ENCODE peak calls at places on chromosome 4, in nine cellular contexts. One of them, this sample, is unnamed. For H3K4me1, the result is how much of the 10 kb centered on the place peaks cover.

GRCh38 chr4:159048166-159048886 is 54.6 kb upstream of the RAPGEF2 start:
- DNase-seq in upper lobe of left lung: no peak
- DNase-seq in GM12878: no peak
- DNase-seq in IMR-90: peak
- DNase-seq in A549: peak
- DNase-seq in stomach: peak
- DNase-seq in heart left ventricle: peak
- DNase-seq in body of pancreas: peak
- DNase-seq in tibial nerve: peak
- DNase-seq in this sample: peak

GRCh38 chr4:95715830-95716229 is 124.1 kb upstream of the PDHA2 start:
- DNase-seq in IMR-90: no peak
- DNase-seq in GM12878: no peak
- DNase-seq in upper lobe of left lung: no peak
- DNase-seq in body of pancreas: no peak
- DNase-seq in tibial nerve: no peak
- DNase-seq in stomach: no peak
- DNase-seq in A549: no peak
- DNase-seq in heart left ventricle: no peak
- DNase-seq in this sample: no peak

GRCh38 chr4:100165809-100166208 is 24.5 kb downstream of the DDIT4L start:
- DNase-seq in tibial nerve: no peak
- DNase-seq in GM12878: no peak
- DNase-seq in stomach: no peak
- DNase-seq in A549: no peak
- DNase-seq in upper lobe of left lung: no peak
- DNase-seq in heart left ventricle: no peak
- DNase-seq in IMR-90: peak
- DNase-seq in body of pancreas: no peak
- DNase-seq in this sample: no peak

GRCh38 chr4:98566491-98567008 is 91.9 kb downstream of the TSPAN5 start:
- DNase-seq in body of pancreas: no peak
- DNase-seq in A549: no peak
- DNase-seq in upper lobe of left lung: no peak
- DNase-seq in stomach: no peak
- DNase-seq in GM12878: no peak
- DNase-seq in tibial nerve: no peak
- DNase-seq in heart left ventricle: no peak
- DNase-seq in IMR-90: peak
- DNase-seq in this sample: no peak

GRCh38 chr4:117640836-117641235 is 393.4 kb upstream of the NDST3 start:
- DNase-seq in upper lobe of left lung: no peak
- DNase-seq in IMR-90: no peak
- DNase-seq in GM12878: no peak
- DNase-seq in heart left ventricle: no peak
- DNase-seq in stomach: no peak
- DNase-seq in body of pancreas: no peak
- DNase-seq in tibial nerve: no peak
- DNase-seq in A549: no peak
- DNase-seq in this sample: no peak

GRCh38 chr4:99723555-99724450 is 66.2 kb upstream of the C4orf54 start:
- DNase-seq in IMR-90: peak
- DNase-seq in body of pancreas: peak
- DNase-seq in stomach: peak
- DNase-seq in upper lobe of left lung: no peak
- DNase-seq in tibial nerve: no peak
- DNase-seq in A549: peak
- DNase-seq in GM12878: no peak
- DNase-seq in heart left ventricle: peak
- DNase-seq in this sample: peak

GRCh38 chr4:71468086-71468485 is 129.3 kb downstream of the SLC4A4 start:
- DNase-seq in body of pancreas: no peak
- DNase-seq in tibial nerve: no peak
- DNase-seq in GM12878: no peak
- DNase-seq in stomach: no peak
- DNase-seq in heart left ventricle: no peak
- DNase-seq in A549: no peak
- DNase-seq in IMR-90: peak
- DNase-seq in upper lobe of left lung: no peak
- DNase-seq in this sample: no peak

GRCh38 chr4:173128199-173128890 is 40.3 kb upstream of the GALNT7 start:
- DNase-seq in upper lobe of left lung: no peak
- DNase-seq in A549: no peak
- DNase-seq in body of pancreas: no peak
- DNase-seq in tibial nerve: no peak
- DNase-seq in stomach: no peak
- DNase-seq in IMR-90: no peak
- DNase-seq in GM12878: no peak
- DNase-seq in heart left ventricle: no peak
- DNase-seq in this sample: no peak

GRCh38 chr4:176778491-176778890 is 14.2 kb downstream of the VEGFC start:
- DNase-seq in stomach: no peak
- DNase-seq in IMR-90: peak
- DNase-seq in heart left ventricle: no peak
- DNase-seq in tibial nerve: no peak
- DNase-seq in upper lobe of left lung: no peak
- DNase-seq in body of pancreas: no peak
- DNase-seq in A549: no peak
- DNase-seq in GM12878: no peak
- DNase-seq in this sample: no peak

GRCh38 chr4:168257663-168258235 is 60.8 kb downstream of the DDX60 start:
- DNase-seq in A549: no peak
- DNase-seq in body of pancreas: no peak
- DNase-seq in IMR-90: no peak
- DNase-seq in heart left ventricle: no peak
- DNase-seq in upper lobe of left lung: no peak
- DNase-seq in GM12878: no peak
- DNase-seq in tibial nerve: no peak
- DNase-seq in stomach: no peak
- DNase-seq in this sample: no peak

GRCh38 chr4:64940698-64941097 is 531.4 kb upstream of the TECRL start:
- DNase-seq in tibial nerve: no peak
- DNase-seq in heart left ventricle: no peak
- DNase-seq in stomach: no peak
- DNase-seq in A549: no peak
- DNase-seq in IMR-90: no peak
- DNase-seq in body of pancreas: no peak
- DNase-seq in GM12878: no peak
- DNase-seq in upper lobe of left lung: no peak
- DNase-seq in this sample: no peak

GRCh38 chr4:110087116-110087708 is 111.2 kb downstream of the ELOVL6 start:
- DNase-seq in stomach: no peak
- DNase-seq in upper lobe of left lung: no peak
- DNase-seq in tibial nerve: no peak
- DNase-seq in A549: no peak
- DNase-seq in body of pancreas: no peak
- DNase-seq in IMR-90: peak
- DNase-seq in heart left ventricle: no peak
- DNase-seq in GM12878: no peak
- DNase-seq in this sample: no peak

GRCh38 chr4:119971763-119972162 is 94.9 kb downstream of the MAD2L1 start:
- DNase-seq in tibial nerve: no peak
- DNase-seq in IMR-90: no peak
- DNase-seq in upper lobe of left lung: no peak
- DNase-seq in A549: no peak
- DNase-seq in body of pancreas: no peak
- DNase-seq in stomach: no peak
- DNase-seq in heart left ventricle: no peak
- DNase-seq in GM12878: no peak
- DNase-seq in this sample: no peak

GRCh38 chr4:164772076-164772475 is 18.1 kb downstream of the SMIM31 start:
- DNase-seq in A549: no peak
- DNase-seq in body of pancreas: no peak
- DNase-seq in GM12878: no peak
- DNase-seq in stomach: no peak
- DNase-seq in tibial nerve: no peak
- DNase-seq in heart left ventricle: no peak
- DNase-seq in IMR-90: no peak
- DNase-seq in upper lobe of left lung: no peak
- DNase-seq in this sample: no peak

GRCh38 chr4:8818063-8818881 is 53.4 kb downstream of the HMX1 start:
- DNase-seq in upper lobe of left lung: peak
- DNase-seq in heart left ventricle: no peak
- DNase-seq in tibial nerve: no peak
- DNase-seq in body of pancreas: no peak
- DNase-seq in A549: no peak
- DNase-seq in stomach: peak
- DNase-seq in GM12878: no peak
- DNase-seq in IMR-90: no peak
- DNase-seq in this sample: no peak

GRCh38 chr4:33255094-33255493 is 2534.9 kb downstream of the PCDH7 start:
- DNase-seq in GM12878: no peak
- DNase-seq in stomach: no peak
- DNase-seq in heart left ventricle: no peak
- DNase-seq in upper lobe of left lung: no peak
- DNase-seq in body of pancreas: no peak
- DNase-seq in A549: no peak
- DNase-seq in tibial nerve: no peak
- DNase-seq in IMR-90: no peak
- DNase-seq in this sample: no peak

GRCh38 chr4:145196747-145197146 is 16.4 kb upstream of the OTUD4 start:
- DNase-seq in A549: no peak
- DNase-seq in body of pancreas: no peak
- DNase-seq in IMR-90: no peak
- DNase-seq in stomach: no peak
- DNase-seq in upper lobe of left lung: no peak
- DNase-seq in GM12878: no peak
- DNase-seq in tibial nerve: no peak
- DNase-seq in heart left ventricle: no peak
- DNase-seq in this sample: no peak

DNA sequence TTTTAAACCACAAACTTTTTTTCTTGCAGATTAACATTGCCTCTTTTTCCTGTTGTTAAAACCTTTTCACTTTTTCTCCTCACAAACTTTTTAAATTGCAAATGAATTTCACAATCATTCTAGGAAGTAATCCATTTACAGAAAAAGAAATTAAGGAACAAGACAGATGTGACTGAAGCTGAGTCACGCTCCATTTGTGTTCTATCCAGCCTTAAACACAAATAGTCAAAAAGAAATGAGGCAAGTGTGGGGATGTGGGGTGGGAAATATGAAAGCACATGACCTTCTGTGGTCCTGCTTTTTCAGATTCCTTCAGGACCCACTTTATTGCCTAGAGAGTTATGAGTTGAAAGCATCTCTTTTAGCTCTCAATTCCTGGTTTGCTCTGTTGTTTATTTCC is 197.0 kb downstream of the ADGRL3 start:
- DNase-seq in A549: no peak
- DNase-seq in body of pancreas: no peak
- DNase-seq in upper lobe of left lung: no peak
- DNase-seq in GM12878: no peak
- DNase-seq in IMR-90: peak
- DNase-seq in stomach: no peak
- DNase-seq in tibial nerve: no peak
- DNase-seq in heart left ventricle: no peak
- DNase-seq in this sample: no peak
- H3K4me1 ChIP-seq in A549: under half
- H3K4me1 ChIP-seq in body of pancreas: under half
- H3K4me1 ChIP-seq in upper lobe of left lung: under half
- H3K4me1 ChIP-seq in GM12878: under half
- H3K4me1 ChIP-seq in IMR-90: under half
- H3K4me1 ChIP-seq in stomach: under half
- H3K4me1 ChIP-seq in tibial nerve: under half
- H3K4me1 ChIP-seq in heart left ventricle: under half
- H3K4me1 ChIP-seq in this sample: under half

DNA sequence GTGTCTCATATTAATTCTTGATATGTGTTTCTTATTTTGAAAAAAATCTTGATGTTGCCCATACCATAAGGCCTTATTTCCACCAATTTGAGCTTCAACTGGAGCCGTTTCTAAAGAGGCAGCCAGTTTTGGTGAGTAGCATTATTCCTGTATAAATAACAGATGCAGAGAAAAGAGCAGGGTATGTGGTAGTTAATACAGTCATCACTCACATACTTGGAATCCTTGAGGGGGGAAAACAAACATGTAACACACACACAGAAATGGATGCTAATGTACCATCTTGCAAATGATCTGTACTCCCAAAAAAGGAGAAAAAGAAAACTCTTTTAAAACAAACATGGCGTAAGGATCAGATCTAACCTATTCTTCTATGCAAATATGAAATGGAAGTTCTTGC is 389.7 kb downstream of the GPM6A start:
- DNase-seq in A549: no peak
- DNase-seq in body of pancreas: no peak
- DNase-seq in tibial nerve: no peak
- DNase-seq in stomach: no peak
- DNase-seq in GM12878: no peak
- DNase-seq in upper lobe of left lung: no peak
- DNase-seq in heart left ventricle: no peak
- DNase-seq in IMR-90: peak
- DNase-seq in this sample: no peak
- TF ChIP-seq POLR2A in A549: no peak
- TF ChIP-seq POLR2A in body of pancreas: no peak
- TF ChIP-seq POLR2A in tibial nerve: no peak
- TF ChIP-seq POLR2A in stomach: no peak
- TF ChIP-seq POLR2A in GM12878: no peak
- TF ChIP-seq POLR2A in upper lobe of left lung: no peak
- TF ChIP-seq POLR2A in heart left ventricle: no peak
- TF ChIP-seq POLR2A in IMR-90: no peak
- TF ChIP-seq POLR2A in this sample: no peak

GRCh38 chr4:25032126-25032525 is 1.4 kb upstream of the LGI2 start:
- DNase-seq in IMR-90: peak
- DNase-seq in upper lobe of left lung: no peak
- DNase-seq in stomach: no peak
- DNase-seq in body of pancreas: no peak
- DNase-seq in A549: peak
- DNase-seq in tibial nerve: no peak
- DNase-seq in GM12878: no peak
- DNase-seq in heart left ventricle: no peak
- DNase-seq in this sample: no peak
- TF ChIP-seq CTCF in IMR-90: no peak
- TF ChIP-seq CTCF in upper lobe of left lung: no peak
- TF ChIP-seq CTCF in stomach: no peak
- TF ChIP-seq CTCF in body of pancreas: no peak
- TF ChIP-seq CTCF in A549: no peak
- TF ChIP-seq CTCF in tibial nerve: no peak
- TF ChIP-seq CTCF in GM12878: no peak
- TF ChIP-seq CTCF in heart left ventricle: no peak
- TF ChIP-seq CTCF in this sample: no peak

DNA sequence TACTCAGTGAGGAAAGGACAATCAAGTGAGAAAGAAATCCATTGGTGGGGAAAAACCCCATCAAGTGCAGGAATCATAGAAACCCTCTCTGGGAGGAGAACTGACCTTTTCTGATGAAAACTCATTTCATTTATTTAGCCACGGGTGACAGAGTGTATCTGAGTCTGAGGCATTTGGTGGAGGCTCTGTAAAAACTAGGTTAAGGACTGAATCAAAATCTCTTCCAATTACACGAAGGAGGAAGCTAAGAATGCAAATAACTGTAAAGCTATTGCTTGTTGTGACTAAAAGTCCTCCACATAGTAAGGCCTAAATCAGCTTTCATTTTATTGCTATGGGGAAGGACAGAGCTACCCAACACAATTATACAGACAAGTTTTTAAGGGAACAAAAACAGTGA is 240.6 kb upstream of the PGRMC2 start:
- DNase-seq in IMR-90: no peak
- DNase-seq in A549: no peak
- DNase-seq in tibial nerve: no peak
- DNase-seq in stomach: no peak
- DNase-seq in GM12878: no peak
- DNase-seq in heart left ventricle: no peak
- DNase-seq in body of pancreas: no peak
- DNase-seq in upper lobe of left lung: no peak
- DNase-seq in this sample: no peak
- H3K4me1 ChIP-seq in IMR-90: under half
- H3K4me1 ChIP-seq in A549: half or more
- H3K4me1 ChIP-seq in tibial nerve: under half
- H3K4me1 ChIP-seq in stomach: under half
- H3K4me1 ChIP-seq in GM12878: under half
- H3K4me1 ChIP-seq in heart left ventricle: under half
- H3K4me1 ChIP-seq in body of pancreas: under half
- H3K4me1 ChIP-seq in upper lobe of left lung: under half
- H3K4me1 ChIP-seq in this sample: under half

This sample was measured in gastrocnemius medialis.